ENCODE peak calls at places on chromosome 13, in four cellular contexts. Q, A, W and U are unnamed samples.

GRCh38 chr13:52162279-52163101 is 3.1 kb upstream of the NEK3 start:
- DNase-seq in Q (no peak), W (peak; percentile 64), A (peak; percentile 59), U (no peak)

GRCh38 chr13:31722684-31723083 is 16.6 kb upstream of the RXFP2 start:
- DNase-seq in W (peak; percentile 51), Q (no peak), A (no peak), U (no peak)

GRCh38 chr13:77544365-77544764 is 8.9 kb downstream of the SCEL start:
- DNase-seq in W (peak; percentile 72), A (no peak), Q (peak; percentile 19), U (peak; percentile 8)

GRCh38 chr13:99883805-99884204 is 87.8 kb downstream of the ZIC5 start:
- DNase-seq in Q (no peak), A (no peak), W (no peak), U (no peak)

GRCh38 chr13:71254384-71254783 is 612.6 kb downstream of the DACH1 start:
- DNase-seq in W (no peak), Q (no peak), A (no peak), U (no peak)

GRCh38 chr13:85314686-85315085 is 484.5 kb downstream of the SLITRK6 start:
- DNase-seq in A (no peak), Q (no peak), W (no peak), U (no peak)

GRCh38 chr13:51905787-51906186 is 44.0 kb downstream of the CCDC70 start:
- DNase-seq in A (no peak), Q (peak; percentile 4), W (no peak), U (no peak)

GRCh38 chr13:37129867-37130266 is 24.4 kb upstream of the CSNK1A1L start:
- DNase-seq in Q (no peak), W (no peak), A (no peak), U (no peak)

GRCh38 chr13:89455741-89456140 is 1784.6 kb downstream of the SLITRK5 start:
- DNase-seq in Q (no peak), A (no peak), W (no peak), U (no peak)

GRCh38 chr13:112562254-112562653 is 25.7 kb downstream of the TUBGCP3 start:
- DNase-seq in Q (no peak), A (no peak), W (no peak), U (no peak)

GRCh38 chr13:72850959-72851677 is 69.2 kb downstream of the PIBF1 start:
- DNase-seq in W (no peak), A (no peak), Q (peak; percentile 22), U (no peak)

GRCh38 chr13:47826481-47826880 is 174.6 kb downstream of the SUCLA2 start:
- DNase-seq in W (peak; percentile 55), A (peak; percentile 85), Q (no peak), U (no peak)

GRCh38 chr13:60857698-60858097 is 460.7 kb downstream of the TDRD3 start:
- DNase-seq in W (no peak), Q (no peak), A (no peak), U (no peak)

GRCh38 chr13:99103536-99103935 is 97.1 kb upstream of the UBAC2 start:
- DNase-seq in A (no peak), Q (no peak), W (no peak), U (no peak)

GRCh38 chr13:31001647-31002046 is 69.2 kb downstream of the TEX26 start:
- DNase-seq in A (no peak), Q (no peak), W (peak; percentile 58), U (no peak)

GRCh38 chr13:44199627-44200207 is 173.9 kb upstream of the SERP2 start:
- DNase-seq in Q (no peak), W (no peak), A (peak; percentile 63), U (no peak)

GRCh38 chr13:74710006-74710405 is 575.8 kb upstream of the KLF12 start:
- DNase-seq in Q (no peak), W (peak; percentile 24), A (peak; percentile 42), U (no peak)

GRCh38 chr13:30585748-30586262 is 31.9 kb upstream of the USPL1 start:
- DNase-seq in A (peak; percentile 83), Q (no peak), W (peak; percentile 88), U (no peak)

GRCh38 chr13:94947965-94948371 is 235.6 kb upstream of the SOX21 start:
- DNase-seq in A (no peak), Q (no peak), W (no peak), U (no peak)

GRCh38 chr13:96218475-96218874 is 128.6 kb downstream of the HS6ST3 start:
- DNase-seq in A (no peak), Q (no peak), W (no peak), U (no peak)

GRCh38 chr13:26910754-26911465 is 150.3 kb upstream of the GPR12 start:
- DNase-seq in A (no peak), W (no peak), Q (no peak), U (no peak)

GRCh38 chr13:91647361-91647970 is 249.0 kb downstream of the GPC5 start:
- DNase-seq in W (peak; percentile 60), Q (peak; percentile 18), A (no peak), U (peak; percentile 9)

DNA sequence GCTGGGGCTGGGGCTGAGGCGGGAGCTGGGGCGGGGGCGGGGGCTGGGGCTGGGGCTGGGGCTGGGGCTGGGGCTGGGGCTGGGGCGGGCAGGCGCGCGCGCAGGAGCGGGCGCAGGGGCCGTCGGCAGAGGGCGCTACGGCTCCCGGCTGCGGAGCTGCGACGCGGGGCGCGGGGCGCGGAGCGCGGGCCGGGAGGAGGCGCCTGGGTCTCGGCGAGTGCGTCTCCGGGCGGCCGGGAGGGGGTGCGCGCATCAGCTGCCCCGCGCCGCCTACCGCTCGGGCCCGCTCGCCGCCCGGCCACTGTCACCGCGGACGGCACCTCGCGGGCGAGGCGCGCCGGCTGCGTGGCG is 416 bp upstream of the MTUS2 start:
- DNase-seq in Q (peak; percentile 34), A (peak; percentile 49), W (peak; percentile 4), U (peak; percentile 28)
- TF ChIP-seq CTCF in Q (no peak), A (peak; percentile 22), W (peak; percentile 19), U (no peak)

GRCh38 chr13:102325321-102325720 is 76.5 kb downstream of the FGF14 start:
- DNase-seq in A (no peak), Q (no peak), W (no peak), U (no peak)
- TF ChIP-seq CTCF in A (no peak), Q (no peak), W (no peak), U (no peak)

GRCh38 chr13:35818577-35819165 is 312.5 kb downstream of the DCLK1 start:
- DNase-seq in A (peak; percentile 48), Q (no peak), W (peak; percentile 74), U (no peak)
- TF ChIP-seq CTCF in A (peak; percentile 62), Q (peak; percentile 30), W (peak; percentile 69), U (peak; percentile 57)

GRCh38 chr13:98097749-98098148 is 45.1 kb upstream of the FARP1 start:
- DNase-seq in Q (no peak), A (no peak), W (no peak), U (no peak)

GRCh38 chr13:98089826-98090225 is 53.1 kb upstream of the FARP1 start:
- DNase-seq in W (peak; percentile 50), A (no peak), Q (no peak), U (no peak)

GRCh38 chr13:98089246-98089645 is 53.6 kb upstream of the FARP1 start:
- DNase-seq in A (no peak), W (peak; percentile 69), Q (no peak), U (no peak)

GRCh38 chr13:98094678-98095266 is 48.1 kb upstream of the FARP1 start:
- DNase-seq in A (no peak), Q (no peak), W (no peak), U (no peak)

GRCh38 chr13:98092888-98093287 is 50.0 kb upstream of the FARP1 start:
- DNase-seq in A (no peak), W (no peak), Q (no peak), U (no peak)
- TF ChIP-seq CTCF in A (no peak), W (no peak), Q (no peak), U (no peak)

DNA sequence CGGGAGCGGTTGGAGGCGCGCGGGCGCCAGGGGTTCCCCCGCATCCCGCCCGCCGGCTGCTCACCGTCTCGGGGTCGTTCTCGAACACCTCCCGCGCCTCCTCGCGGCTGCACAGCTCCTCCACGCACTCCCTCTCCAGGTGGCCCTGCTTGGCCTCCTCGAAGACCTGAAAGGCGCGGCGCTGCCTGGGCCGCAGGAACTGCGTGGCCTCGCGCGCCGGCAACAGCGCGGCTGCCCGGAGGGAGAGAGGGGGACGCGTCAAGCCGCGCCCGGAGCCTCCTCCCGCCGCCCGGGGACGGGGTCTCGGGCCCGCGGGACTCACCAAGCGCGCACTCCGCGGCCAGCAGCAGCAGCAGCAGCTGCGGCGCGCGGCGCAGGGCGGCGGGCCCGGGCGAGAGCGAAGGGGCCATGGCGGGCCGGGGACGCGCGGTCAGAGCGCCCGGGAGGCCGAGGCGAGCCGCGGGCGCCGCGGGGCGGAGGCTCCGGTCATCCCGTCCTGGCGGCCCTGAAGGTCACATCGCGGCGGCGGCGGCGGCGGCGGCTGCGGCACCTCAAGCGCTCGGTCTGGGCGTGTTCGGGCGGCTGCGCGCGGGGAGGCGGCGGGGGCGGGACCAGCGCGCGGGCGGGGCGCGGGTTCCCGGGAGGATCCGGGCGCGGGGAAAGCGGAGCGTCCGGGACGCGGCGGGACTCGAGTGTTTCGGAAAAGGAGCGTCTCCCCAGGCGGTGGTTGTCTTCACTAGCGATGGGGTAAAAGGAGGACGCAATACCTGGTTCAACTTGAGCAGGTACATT is at the start of gene GAS6:
- DNase-seq in A (peak; percentile 54), Q (peak; percentile 83), W (peak; percentile 34), U (peak; percentile 80)
- TF ChIP-seq CTCF in A (no peak), Q (no peak), W (no peak), U (no peak)

GRCh38 chr13:28792992-28793391 is 27.1 kb upstream of the MTUS2 start:
- DNase-seq in W (peak; percentile 90), A (peak; percentile 76), Q (no peak), U (no peak)

GRCh38 chr13:28794370-28794769 is 25.8 kb upstream of the MTUS2 start:
- DNase-seq in Q (no peak), W (no peak), A (peak; percentile 12), U (no peak)

GRCh38 chr13:28796938-28797257 is 23.2 kb upstream of the MTUS2 start:
- DNase-seq in Q (no peak), A (no peak), W (no peak), U (no peak)
- TF ChIP-seq CTCF in Q (no peak), A (no peak), W (no peak), U (no peak)

GRCh38 chr13:110681868-110682550 is 23.9 kb downstream of the CARS2 start:
- DNase-seq in A (no peak), W (no peak), Q (no peak), U (no peak)

GRCh38 chr13:110683921-110684320 is 22.0 kb downstream of the CARS2 start:
- DNase-seq in W (no peak), A (no peak), Q (no peak), U (no peak)

GRCh38 chr13:110682746-110683145 is 23.2 kb downstream of the CARS2 start:
- DNase-seq in A (no peak), Q (no peak), W (no peak), U (no peak)

GRCh38 chr13:110684388-110685056 is 21.4 kb downstream of the CARS2 start:
- DNase-seq in Q (no peak), A (peak; percentile 58), W (no peak), U (no peak)

DNA sequence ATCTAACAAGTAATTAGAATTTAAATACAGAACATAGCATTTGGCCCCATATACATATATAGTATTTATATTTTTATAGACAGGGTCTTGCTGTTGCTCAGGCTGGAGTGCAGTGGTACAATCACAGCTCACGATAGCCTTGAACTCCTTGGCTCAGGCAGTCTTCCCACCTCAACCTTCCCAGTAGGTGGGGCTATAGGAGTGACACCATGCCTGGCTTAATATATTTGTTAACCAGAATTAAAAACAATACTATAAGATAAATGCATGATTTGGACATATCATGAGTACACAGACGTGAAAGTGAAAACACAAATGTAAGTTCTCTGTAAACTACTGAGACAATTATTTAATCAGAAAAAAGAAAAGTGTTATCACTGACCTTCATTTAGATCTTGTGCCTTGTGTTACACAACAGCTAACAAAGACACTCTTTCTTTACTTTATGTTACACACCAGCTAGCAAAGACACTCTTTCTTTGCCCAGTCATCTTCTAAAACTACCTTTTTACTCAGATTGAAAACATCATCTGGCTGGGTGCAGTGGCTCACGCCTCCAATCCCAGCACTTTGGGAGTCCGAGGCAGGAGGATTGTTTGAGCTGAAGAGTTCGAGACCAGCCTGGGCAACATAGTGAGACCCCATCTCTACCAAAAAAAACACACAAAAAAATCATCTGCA is 22.6 kb downstream of the CARS2 start:
- DNase-seq in W (peak; percentile 20), A (peak; percentile 42), Q (no peak), U (no peak)
- TF ChIP-seq CTCF in W (peak; percentile 29), A (peak; percentile 63), Q (peak; percentile 64), U (peak; percentile 49)